ENCODE peak calls at places on chromosomes 5 and 9, in eight cellular contexts. C is HCT116, W is mesothelial cell of epicardium, T is endodermal cell, Q is GM13977, I is GM20000, A is tibial nerve, U is cardiac muscle cell. R is an unnamed sample.

GRCh38 chr9:135039916-135040645 is 47.4 kb upstream of the OLFM1 start:
- DNase-seq in A (no peak), T (no peak), I (no peak), C (no peak), U (no peak), Q (no peak), W (no peak), R (no peak)

GRCh38 chr5:127705120-127705892 is 2.1 kb downstream of the CCDC192 start:
- DNase-seq in A (peak), W (no peak), C (peak), Q (no peak), T (no peak), U (no peak), I (peak), R (peak)

GRCh38 chr9:92476962-92477361 is 5.3 kb downstream of the ASPN start:
- DNase-seq in W (no peak), C (no peak), U (no peak), Q (peak), I (peak), A (no peak), T (no peak), R (no peak)

GRCh38 chr5:168851902-168852321 is 272.7 kb upstream of the PANK3 start:
- DNase-seq in U (no peak), W (no peak), I (no peak), A (no peak), C (no peak), T (no peak), Q (no peak), R (no peak)

GRCh38 chr5:151115272-151115905 is 34.6 kb upstream of the TNIP1 start:
- DNase-seq in U (peak), I (peak), T (peak), C (peak), Q (peak), W (peak), A (peak), R (peak)

GRCh38 chr5:181207214-181207959 is 2.4 kb upstream of the TRIM7 start:
- DNase-seq in A (peak), Q (peak), I (peak), U (peak), W (no peak), T (peak), C (peak), R (no peak)

GRCh38 chr9:95189230-95190098 is 128.0 kb downstream of the FANCC start:
- DNase-seq in T (no peak), W (no peak), A (peak), I (no peak), C (no peak), U (no peak), Q (no peak), R (no peak)

GRCh38 chr5:147512640-147513334 is 2.9 kb upstream of the DPYSL3 start:
- DNase-seq in A (no peak), T (no peak), Q (no peak), C (no peak), U (no peak), W (no peak), I (no peak), R (no peak)

GRCh38 chr9:6715755-6716643 is 41.8 kb upstream of the KDM4C start:
- DNase-seq in U (no peak), C (peak), I (peak), W (no peak), A (no peak), T (peak), Q (peak), R (no peak)

GRCh38 chr5:124234022-124234899 is 512.2 kb downstream of the ZNF608 start:
- DNase-seq in U (peak), Q (no peak), A (no peak), C (no peak), W (no peak), I (no peak), T (no peak), R (no peak)

GRCh38 chr9:86487222-86487841 is 133.1 kb upstream of the TUT7 start:
- DNase-seq in W (no peak), Q (peak), I (peak), T (no peak), U (peak), A (no peak), C (peak), R (no peak)

GRCh38 chr5:27592231-27592630 is 553.8 kb upstream of the CDH9 start:
- DNase-seq in I (no peak), A (no peak), T (no peak), U (no peak), W (no peak), Q (no peak), C (no peak), R (no peak)

GRCh38 chr9:112570731-112571167 is 84.1 kb downstream of the KIAA1958 start:
- DNase-seq in W (no peak), U (no peak), I (no peak), Q (no peak), A (no peak), T (no peak), C (no peak), R (no peak)

GRCh38 chr9:92253656-92254055 is 39.8 kb downstream of the IARS1 start:
- DNase-seq in A (no peak), U (no peak), Q (no peak), I (no peak), C (no peak), W (no peak), T (no peak), R (no peak)

GRCh38 chr9:117451336-117451735 is 36.5 kb upstream of the ASTN2 start:
- DNase-seq in A (no peak), W (no peak), I (no peak), T (no peak), Q (no peak), C (no peak), U (no peak), R (no peak)

GRCh38 chr9:89807682-89808075 is 202.9 kb downstream of the GADD45G start:
- DNase-seq in A (no peak), I (no peak), Q (no peak), T (peak), C (no peak), W (no peak), U (no peak), R (no peak)

GRCh38 chr5:103120607-103121200 is 603 bp downstream of the PPIP5K2 start:
- DNase-seq in C (no peak), Q (no peak), T (peak), W (no peak), I (no peak), U (peak), A (no peak), R (no peak)

GRCh38 chr9:130732131-130732530 is 38.6 kb downstream of the EXOSC2 start:
- DNase-seq in C (no peak), A (no peak), I (no peak), U (no peak), W (no peak), Q (no peak), T (peak), R (no peak)

GRCh38 chr5:6088706-6089105 is 289.6 kb downstream of the MED10 start:
- DNase-seq in I (no peak), A (no peak), T (no peak), Q (no peak), W (no peak), U (no peak), C (no peak), R (no peak)

GRCh38 chr5:176741566-176742211 is 68.7 kb upstream of the UNC5A start:
- DNase-seq in W (no peak), C (no peak), I (no peak), T (peak), A (no peak), U (no peak), Q (peak), R (no peak)

DNA sequence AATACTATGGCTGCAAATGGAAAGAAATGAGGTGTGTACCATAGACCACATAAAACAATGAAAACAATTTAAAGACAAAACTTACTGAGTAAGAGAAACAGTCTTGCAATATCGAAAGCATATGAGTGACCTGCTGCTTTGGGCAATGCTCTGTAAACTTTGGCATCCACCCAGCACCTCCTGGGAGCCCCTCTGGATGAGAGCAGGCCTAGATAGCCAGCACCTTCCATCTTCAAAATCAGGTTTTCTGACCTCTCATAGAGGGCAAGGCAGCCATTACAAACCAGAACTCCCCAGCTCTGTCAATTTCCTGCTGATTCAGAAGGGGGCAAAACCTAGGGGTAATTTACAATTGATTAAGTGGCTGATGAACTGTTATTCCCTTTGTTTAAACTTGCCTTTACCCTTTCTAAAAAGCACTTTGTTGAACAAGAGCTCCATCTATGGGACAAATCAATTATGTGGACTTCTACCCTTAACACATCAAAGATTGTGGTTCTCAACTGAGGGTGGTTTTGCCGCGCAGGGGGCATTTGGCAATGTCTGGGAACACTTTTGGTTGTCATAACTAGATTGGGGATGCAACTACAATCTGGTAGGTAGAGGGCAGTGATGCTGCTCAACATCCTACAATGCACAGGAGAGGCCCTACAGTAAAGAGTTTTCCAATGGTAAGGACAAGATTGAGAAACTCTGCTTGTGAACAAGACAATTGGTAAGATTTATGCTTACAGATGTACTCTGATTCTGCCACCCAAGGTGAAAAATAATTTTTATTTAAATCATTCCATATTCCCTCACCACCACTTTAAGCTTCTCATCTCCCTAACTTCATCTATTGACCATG is 184.2 kb downstream of the MARCHF11 start:
- DNase-seq in A (no peak), C (no peak), I (no peak), T (peak), W (no peak), Q (no peak), U (peak), R (no peak)
- TF ChIP-seq CTCF in A (peak), C (no peak), I (no peak), T (peak), W (peak), Q (no peak), U (peak), R (no peak)

DNA sequence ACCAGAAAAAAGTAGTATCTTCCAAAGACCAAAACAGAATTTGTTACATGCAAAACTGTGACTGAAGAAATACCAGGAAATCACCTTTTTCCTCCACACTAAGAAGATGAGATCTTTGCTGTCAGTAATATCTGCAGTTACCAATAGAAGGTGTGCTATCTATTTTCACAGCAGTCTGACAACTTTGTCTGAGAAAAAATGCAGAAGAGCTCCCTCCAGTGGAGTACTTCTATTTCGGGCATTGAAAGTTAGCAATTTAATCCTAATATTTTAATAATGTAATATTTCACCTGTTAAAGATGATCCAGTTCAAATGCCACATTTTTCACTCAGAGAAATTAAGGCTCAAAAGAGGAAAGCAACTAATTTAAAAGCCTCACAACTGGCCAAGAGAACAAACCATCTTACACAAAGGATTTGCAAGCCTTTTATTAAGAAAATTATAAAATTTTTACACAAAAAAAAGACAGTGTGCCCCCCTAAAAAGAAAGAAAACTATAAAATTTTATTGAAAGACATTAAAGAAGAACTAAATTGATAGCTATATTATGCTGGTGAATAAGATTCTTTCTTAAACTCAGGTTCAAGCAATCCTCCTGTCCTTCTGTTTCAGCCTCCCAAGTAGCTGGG is 50.6 kb downstream of the DEPDC1B start:
- DNase-seq in A (no peak), U (peak), C (peak), Q (peak), T (no peak), W (no peak), I (peak), R (no peak)
- TF ChIP-seq CTCF in A (peak), U (peak), C (peak), Q (peak), T (peak), W (peak), I (peak), R (no peak)

GRCh38 chr9:123415593-123415930 is 59.6 kb downstream of the CRB2 start:
- DNase-seq in I (no peak), Q (no peak), U (no peak), C (no peak), T (no peak), A (no peak), W (no peak), R (no peak)
- TF ChIP-seq CTCF in I (no peak), Q (no peak), U (no peak), C (no peak), T (no peak), A (no peak), W (no peak), R (no peak)

GRCh38 chr5:140108093-140109049 is 5.5 kb upstream of the PURA start:
- DNase-seq in A (no peak), C (no peak), I (no peak), U (no peak), T (peak), Q (peak), W (no peak), R (no peak)

GRCh38 chr5:140106101-140106500 is 7.8 kb upstream of the PURA start:
- DNase-seq in A (no peak), I (no peak), W (no peak), C (no peak), T (no peak), Q (no peak), U (no peak), R (no peak)

GRCh38 chr5:140106805-140107311 is 7.1 kb upstream of the PURA start:
- DNase-seq in A (no peak), U (no peak), W (no peak), T (no peak), I (peak), C (no peak), Q (no peak), R (no peak)

GRCh38 chr5:140109050-140109817 is 4.7 kb upstream of the PURA start:
- DNase-seq in A (no peak), C (no peak), U (no peak), W (no peak), I (no peak), Q (no peak), T (no peak), R (no peak)

GRCh38 chr5:140107312-140108092 is 6.4 kb upstream of the PURA start:
- DNase-seq in I (peak), C (peak), A (peak), W (peak), T (peak), Q (peak), U (peak), R (no peak)
- TF ChIP-seq CTCF in I (no peak), C (no peak), A (peak), W (no peak), T (no peak), Q (peak), U (peak), R (no peak)

GRCh38 chr5:150082364-150082763 is 4.0 kb downstream of the CSF1R start:
- DNase-seq in Q (peak), W (no peak), A (no peak), U (no peak), C (no peak), T (peak), I (no peak), R (no peak)

GRCh38 chr5:150085191-150085912 is 1.0 kb downstream of the CSF1R start:
- DNase-seq in U (no peak), I (peak), T (no peak), C (no peak), Q (peak), W (no peak), A (no peak), R (no peak)

GRCh38 chr5:150081541-150082283 is 4.6 kb downstream of the CSF1R start:
- DNase-seq in U (peak), C (no peak), A (peak), I (peak), W (no peak), T (peak), Q (peak), R (no peak)

GRCh38 chr5:150080696-150081435 is 5.5 kb downstream of the CSF1R start:
- DNase-seq in W (no peak), A (no peak), U (no peak), C (no peak), T (peak), I (peak), Q (peak), R (no peak)

GRCh38 chr5:150082889-150083288 is 3.5 kb downstream of the CSF1R start:
- DNase-seq in A (no peak), C (no peak), T (peak), U (no peak), Q (peak), I (peak), W (no peak), R (no peak)
- TF ChIP-seq CTCF in A (no peak), C (no peak), T (no peak), U (no peak), Q (no peak), I (no peak), W (no peak), R (no peak)

GRCh38 chr5:71699233-71699632 is 19.8 kb upstream of the CARTPT start:
- DNase-seq in Q (no peak), A (no peak), T (no peak), U (no peak), W (no peak), C (no peak), I (no peak), R (no peak)

GRCh38 chr5:71700803-71701202 is 18.3 kb upstream of the CARTPT start:
- DNase-seq in W (no peak), U (no peak), I (no peak), C (no peak), A (no peak), Q (no peak), T (no peak), R (no peak)

GRCh38 chr5:71695561-71695960 is 23.5 kb upstream of the CARTPT start:
- DNase-seq in T (no peak), A (no peak), W (no peak), C (no peak), I (no peak), Q (no peak), U (no peak), R (no peak)

GRCh38 chr5:71699751-71700150 is 19.3 kb upstream of the CARTPT start:
- DNase-seq in I (no peak), W (no peak), T (no peak), C (no peak), Q (no peak), U (no peak), A (no peak), R (no peak)

DNA sequence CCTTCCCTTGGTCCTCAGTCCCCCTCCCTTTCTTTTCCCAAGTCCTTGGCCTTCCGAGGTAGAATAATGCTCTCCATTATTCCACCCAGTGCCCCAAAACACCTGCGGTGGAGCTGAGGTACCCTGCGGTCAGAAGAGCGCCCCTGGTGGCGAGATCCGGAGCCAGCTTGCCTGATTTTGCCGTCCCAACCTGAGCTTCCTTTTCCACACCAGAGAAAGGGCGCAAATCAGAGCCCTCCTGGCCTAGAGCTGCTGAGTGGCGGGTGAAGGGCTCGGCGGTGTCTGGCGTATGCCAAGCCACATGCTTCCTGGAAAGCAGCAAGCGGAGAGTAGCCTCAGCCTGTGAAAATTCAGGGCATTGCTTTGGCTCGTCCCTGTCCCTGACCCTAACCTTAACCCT is 21.1 kb upstream of the CARTPT start:
- DNase-seq in Q (no peak), T (peak), U (no peak), W (no peak), I (no peak), C (no peak), A (no peak), R (no peak)
- TF ChIP-seq CTCF in Q (peak), T (peak), U (peak), W (peak), I (peak), C (no peak), A (peak), R (no peak)

R was measured in omental fat pad.